ENCODE peak calls at places on chromosome 16, in nine cellular contexts. T is stimulated activated naive CD4-positive, alpha-beta T cell; A is GM04504; X is NCI-H2081; R is ureter; F is Ammon's horn; Q is AG04449; M is substantia nigra; U is EL. K is an unnamed sample.

GRCh38 chr16:4372578-4373355 is 1.1 kb downstream of the VASN start:
- DNase-seq in T (no peak), A (no peak), X (peak), R (no peak), F (no peak), Q (peak), M (peak), U (peak), K (peak)

GRCh38 chr16:65414284-65414984 is 292.6 kb upstream of the CDH11 start:
- DNase-seq in T (no peak), A (peak), X (no peak), R (no peak), F (no peak), Q (peak), M (no peak), U (peak), K (no peak)

GRCh38 chr16:12228607-12229499 is 252.3 kb downstream of the SNX29 start:
- DNase-seq in T (no peak), A (peak), X (no peak), R (peak), F (peak), Q (no peak), M (peak), U (peak), K (peak)

GRCh38 chr16:57042157-57043111 is 49.9 kb upstream of the CPNE2 start:
- DNase-seq in T (peak), A (no peak), X (no peak), R (no peak), F (no peak), Q (no peak), M (no peak), U (no peak), K (no peak)

GRCh38 chr16:4695473-4696171 is 2.3 kb downstream of the NUDT16L1 start:
- DNase-seq in T (no peak), A (no peak), X (no peak), R (no peak), F (peak), Q (no peak), M (no peak), U (no peak), K (peak)

GRCh38 chr16:11047057-11047456 is 102.7 kb downstream of the CLEC16A start:
- DNase-seq in T (no peak), A (peak), X (peak), R (no peak), F (no peak), Q (peak), M (no peak), U (peak), K (no peak)

GRCh38 chr16:83577201-83577600 is 230.6 kb upstream of the HSBP1 start:
- DNase-seq in T (no peak), A (no peak), X (no peak), R (no peak), F (no peak), Q (no peak), M (no peak), U (no peak), K (no peak)

GRCh38 chr16:2035431-2036199 is 8.9 kb downstream of the NHERF2 start:
- DNase-seq in T (no peak), A (peak), X (peak), R (no peak), F (no peak), Q (no peak), M (no peak), U (peak), K (peak)

GRCh38 chr16:20734782-20735181 is 6.8 kb downstream of the THUMPD1 start:
- DNase-seq in T (no peak), A (no peak), X (no peak), R (no peak), F (no peak), Q (no peak), M (no peak), U (no peak), K (no peak)

GRCh38 chr16:47905771-47906170 is 250.0 kb downstream of the ABCC12 start:
- DNase-seq in T (no peak), A (no peak), X (no peak), R (no peak), F (no peak), Q (no peak), M (no peak), U (peak), K (no peak)

GRCh38 chr16:29820730-29821662 is 734 bp downstream of the MVP start:
- DNase-seq in T (peak), A (no peak), X (no peak), R (peak), F (no peak), Q (no peak), M (no peak), U (peak), K (no peak)

GRCh38 chr16:1983053-1983543 is 895 bp upstream of the GFER start:
- DNase-seq in T (no peak), A (no peak), X (no peak), R (no peak), F (no peak), Q (no peak), M (no peak), U (no peak), K (no peak)

GRCh38 chr16:17265177-17265576 is 205.6 kb downstream of the XYLT1 start:
- DNase-seq in T (no peak), A (no peak), X (no peak), R (no peak), F (peak), Q (no peak), M (no peak), U (no peak), K (no peak)

GRCh38 chr16:53080345-53081031 is 25.7 kb downstream of the CHD9 start:
- DNase-seq in T (no peak), A (peak), X (no peak), R (peak), F (peak), Q (no peak), M (peak), U (peak), K (no peak)

GRCh38 chr16:57503366-57503765 is 17.1 kb upstream of the DOK4 start:
- DNase-seq in T (no peak), A (no peak), X (peak), R (no peak), F (no peak), Q (no peak), M (no peak), U (no peak), K (no peak)

GRCh38 chr16:46975908-46976470 is 2.5 kb upstream of the DNAJA2 start:
- DNase-seq in T (no peak), A (no peak), X (no peak), R (no peak), F (no peak), Q (no peak), M (no peak), U (no peak), K (no peak)

GRCh38 chr16:72425571-72426341 is 253.8 kb upstream of the PMFBP1 start:
- DNase-seq in T (no peak), A (no peak), X (no peak), R (no peak), F (peak), Q (no peak), M (peak), U (no peak), K (no peak)

GRCh38 chr16:64417711-64418227 is 704.1 kb downstream of the CDH11 start:
- DNase-seq in T (no peak), A (no peak), X (no peak), R (no peak), F (no peak), Q (peak), M (no peak), U (peak), K (no peak)

GRCh38 chr16:19804538-19805323 is 79.9 kb downstream of the GPRC5B start:
- DNase-seq in T (no peak), A (no peak), X (peak), R (peak), F (peak), Q (no peak), M (no peak), U (no peak), K (peak)

GRCh38 chr16:75282811-75283281 is 31.4 kb upstream of the BCAR1 start:
- DNase-seq in T (no peak), A (no peak), X (no peak), R (no peak), F (peak), Q (no peak), M (no peak), U (peak), K (no peak)

GRCh38 chr16:4111748-4112696 is 4.2 kb downstream of the ADCY9 start:
- DNase-seq in T (no peak), A (no peak), X (no peak), R (no peak), F (no peak), Q (no peak), M (no peak), U (peak), K (no peak)

GRCh38 chr16:86045601-86045971 is 146.6 kb downstream of the IRF8 start:
- DNase-seq in T (no peak), A (no peak), X (no peak), R (no peak), F (no peak), Q (no peak), M (no peak), U (no peak), K (no peak)

GRCh38 chr16:2288701-2289100 is 20.8 kb upstream of the RNPS1 start:
- DNase-seq in T (no peak), A (no peak), X (no peak), R (no peak), F (no peak), Q (no peak), M (no peak), U (no peak), K (no peak)

K was measured in SHP77.